ENCODE peak calls at places on chromosomes 4 and X, in eight cellular contexts. N is MM.1S, W is neural progenitor cell, U is GM23248, F is OCI-LY7, X is hepatocyte, S is HCT116, Z is PC-3. L is an unnamed sample.

GRCh38 chr4:113222006-113222405 is 172.6 kb downstream of the ANK2 start:
- DNase-seq in N (no peak), W (no peak), U (peak; percentile 60), F (no peak), X (no peak), S (no peak), Z (no peak), L (no peak)

GRCh38 chr4:42656986-42657792 is at the start of gene ATP8A1:
- DNase-seq in N (peak; percentile 94), W (peak; percentile 97), U (peak; percentile 95), F (peak; percentile 95), X (peak; percentile 97), S (peak; percentile 51), Z (peak; percentile 84), L (peak; percentile 97)

GRCh38 chr4:144732584-144733130 is 86.7 kb downstream of the HHIP start:
- DNase-seq in N (no peak), W (no peak), U (peak; percentile 20), F (no peak), X (no peak), S (no peak), Z (peak; percentile 65), L (no peak)

GRCh38 chrX:68403522-68403921 is 29.8 kb downstream of the OPHN1 start:
- DNase-seq in N (no peak), W (no peak), U (no peak), F (no peak), X (no peak), S (no peak), Z (no peak), L (no peak)

GRCh38 chrX:115894087-115894486 is 276.5 kb upstream of the AGTR2 start:
- DNase-seq in N (peak; percentile 39), W (peak; percentile 13), U (no peak), F (no peak), X (no peak), S (peak; percentile 2), Z (peak; percentile 65), L (no peak)

GRCh38 chrX:14356401-14356800 is 172.9 kb upstream of the GLRA2 start:
- DNase-seq in N (no peak), W (no peak), U (peak; percentile 81), F (no peak), X (no peak), S (no peak), Z (peak; percentile 50), L (no peak)

GRCh38 chrX:69060631-69061408 is 104.4 kb downstream of the PJA1 start:
- DNase-seq in N (no peak), W (peak; percentile 37), U (peak; percentile 30), F (no peak), X (peak; percentile 37), S (peak; percentile 3), Z (peak; percentile 61), L (peak; percentile 48)

GRCh38 chr4:145299380-145300076 is 119.1 kb upstream of the OTUD4 start:
- DNase-seq in N (peak; percentile 83), W (no peak), U (peak; percentile 98), F (peak; percentile 80), X (no peak), S (peak; percentile 56), Z (peak; percentile 93), L (no peak)

GRCh38 chr4:41129128-41129754 is 85.1 kb downstream of the APBB2 start:
- DNase-seq in N (no peak), W (no peak), U (no peak), F (no peak), X (no peak), S (no peak), Z (no peak), L (no peak)

GRCh38 chr4:33162122-33162521 is 2442.0 kb downstream of the PCDH7 start:
- DNase-seq in N (no peak), W (no peak), U (peak; percentile 18), F (no peak), X (no peak), S (no peak), Z (no peak), L (no peak)

GRCh38 chrX:76220856-76221255 is 48.0 kb downstream of the PBDC1 start:
- DNase-seq in N (no peak), W (no peak), U (no peak), F (no peak), X (no peak), S (no peak), Z (no peak), L (no peak)

GRCh38 chr4:157184300-157184699 is 36.2 kb upstream of the GRIA2 start:
- DNase-seq in N (no peak), W (no peak), U (no peak), F (no peak), X (no peak), S (no peak), Z (no peak), L (no peak)

GRCh38 chr4:158949094-158949493 is 153.8 kb upstream of the RAPGEF2 start:
- DNase-seq in N (peak; percentile 66), W (no peak), U (peak; percentile 56), F (no peak), X (no peak), S (no peak), Z (peak; percentile 35), L (no peak)

GRCh38 chrX:154490021-154490413 is 412 bp downstream of the SLC10A3 start:
- DNase-seq in N (peak; percentile 43), W (no peak), U (peak; percentile 66), F (peak; percentile 52), X (peak; percentile 45), S (no peak), Z (peak; percentile 38), L (peak; percentile 25)

GRCh38 chr4:54556587-54556986 is 101.2 kb upstream of the KIT start:
- DNase-seq in N (no peak), W (no peak), U (no peak), F (no peak), X (no peak), S (no peak), Z (no peak), L (no peak)

GRCh38 chr4:57320880-57321279 is 210.7 kb upstream of the IGFBP7 start:
- DNase-seq in N (no peak), W (no peak), U (no peak), F (no peak), X (no peak), S (no peak), Z (no peak), L (no peak)

GRCh38 chrX:9482837-9483236 is 18.0 kb downstream of the TBL1X start:
- DNase-seq in N (no peak), W (no peak), U (no peak), F (peak; percentile 34), X (no peak), S (no peak), Z (no peak), L (no peak)

GRCh38 chr4:23922535-23923115 is 32.8 kb upstream of the PPARGC1A start:
- DNase-seq in N (no peak), W (peak; percentile 31), U (no peak), F (no peak), X (no peak), S (no peak), Z (no peak), L (no peak)

GRCh38 chr4:6180841-6181631 is 19.3 kb downstream of the JAKMIP1 start:
- DNase-seq in N (peak; percentile 85), W (no peak), U (no peak), F (peak; percentile 26), X (no peak), S (no peak), Z (no peak), L (no peak)
- H3K4me3 ChIP-seq in N (no peak overlapping the region), W (no peak overlapping the region), U (no peak overlapping the region), F (no peak overlapping the region), X (no peak overlapping the region), S (no peak overlapping the region), Z (no peak overlapping the region), L (no peak overlapping the region)

DNA sequence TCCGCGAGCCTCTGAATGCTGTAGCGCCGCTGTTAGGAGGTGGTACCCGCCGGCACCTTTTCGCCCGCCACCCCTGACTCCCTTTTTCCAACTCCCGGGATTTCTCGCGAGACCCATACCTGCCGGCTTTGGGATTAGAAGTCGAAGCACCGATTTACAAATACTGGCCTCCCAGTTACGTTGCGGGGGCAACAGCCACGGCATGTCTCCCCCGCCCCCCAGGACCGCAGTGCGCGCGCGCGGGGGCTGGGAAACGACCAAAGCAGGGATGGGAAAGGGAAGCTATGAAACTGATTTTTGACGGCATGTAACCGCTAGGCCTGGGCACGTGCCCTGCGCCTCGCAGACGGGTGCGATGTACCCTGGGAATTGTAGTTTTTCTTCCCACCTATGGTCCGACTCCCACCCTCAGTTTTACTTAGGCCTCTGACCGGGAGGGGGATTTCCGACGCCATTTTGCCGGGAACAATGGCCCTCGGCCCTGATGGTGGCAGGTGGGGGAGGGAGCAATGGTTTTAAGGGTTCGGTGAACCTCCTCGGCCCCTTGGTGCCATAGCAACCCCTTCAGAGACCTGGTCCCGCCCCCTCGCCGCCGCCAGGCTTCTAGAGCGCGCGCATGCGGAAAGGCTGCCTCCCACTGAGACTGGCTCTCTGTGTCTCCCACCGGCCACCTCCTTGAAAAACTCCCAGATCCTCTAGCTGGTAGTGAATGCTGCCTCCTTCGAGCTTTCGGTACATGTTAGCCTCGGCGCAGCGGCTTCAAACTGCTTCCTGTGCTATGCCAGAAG is 772 bp upstream of the WNK3 start:
- DNase-seq in N (no peak), W (peak; percentile 96), U (peak; percentile 35), F (no peak), X (peak; percentile 84), S (no peak), Z (no peak), L (peak; percentile 92)
- TF ChIP-seq EZH2phosphoT487 in N (no peak), W (no peak), U (no peak), F (no peak), X (no peak), S (no peak), Z (no peak), L (no peak)

DNA sequence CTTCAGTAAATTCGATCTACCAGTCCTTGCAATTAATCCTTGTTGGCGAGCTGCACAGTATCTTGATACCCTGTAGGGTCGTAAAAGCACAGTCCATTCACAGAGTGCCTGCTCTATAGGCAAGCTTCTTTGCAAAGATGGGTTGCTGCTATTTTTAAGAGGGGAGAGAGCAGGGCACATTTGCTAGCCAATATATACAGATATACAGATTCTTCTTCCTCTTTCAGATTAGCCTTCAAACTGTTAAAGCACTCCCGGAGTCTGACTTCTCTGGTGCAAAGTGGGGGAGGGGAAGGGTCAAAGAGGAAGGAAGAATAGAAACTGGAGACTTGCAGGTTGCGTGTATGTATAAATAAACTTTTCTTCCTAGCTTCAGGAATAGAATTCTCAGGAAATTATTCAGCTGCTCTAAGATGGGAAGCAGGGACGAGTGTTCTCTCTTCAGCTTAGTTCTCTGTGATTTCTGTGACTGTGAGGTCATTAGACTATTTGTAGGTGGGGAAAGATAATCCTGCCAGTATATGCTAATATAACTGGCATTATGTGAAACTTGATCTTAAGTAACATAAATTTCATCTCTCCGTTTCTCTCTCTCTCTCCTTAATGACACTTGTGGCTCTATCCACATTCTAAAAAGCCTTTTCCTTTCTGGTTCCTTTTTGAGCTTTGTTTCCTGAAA is at the start of gene CYSLTR1:
- DNase-seq in N (peak; percentile 61), W (peak; percentile 1), U (no peak), F (peak; percentile 60), X (no peak), S (no peak), Z (no peak), L (peak; percentile 3)
- H3K4me3 ChIP-seq in N (peak within 1 kb of the TSS; percentile 61), W (no peak within 1 kb of the TSS), U (no peak within 1 kb of the TSS), F (peak within 1 kb of the TSS; percentile 66), X (no peak within 1 kb of the TSS), S (no peak within 1 kb of the TSS), Z (no peak within 1 kb of the TSS), L (no peak within 1 kb of the TSS)

DNA sequence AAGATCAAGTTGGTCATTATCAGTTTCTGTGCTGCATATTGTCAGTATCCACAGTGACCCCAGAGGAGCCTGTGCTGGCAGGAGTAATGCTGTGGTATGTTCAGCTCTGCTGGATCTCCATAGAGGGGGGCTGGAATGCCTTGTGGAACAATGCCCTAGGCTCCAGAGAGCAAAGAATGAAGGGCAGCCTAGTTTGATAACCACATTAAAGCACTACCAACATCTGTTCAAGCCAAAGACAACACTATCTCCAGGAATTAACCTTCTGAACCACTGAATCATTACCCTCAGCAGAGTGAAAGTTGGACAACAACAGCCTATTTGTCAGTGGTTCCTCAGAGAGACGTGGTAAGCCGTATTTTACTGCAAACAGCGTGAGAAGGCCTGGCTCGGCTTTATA is 192.3 kb upstream of the CXorf66 start:
- DNase-seq in N (no peak), W (peak; percentile 59), U (no peak), F (no peak), X (no peak), S (no peak), Z (peak; percentile 2), L (peak; percentile 5)
- TF ChIP-seq EZH2phosphoT487 in N (no peak), W (no peak), U (no peak), F (no peak), X (no peak), S (no peak), Z (no peak), L (no peak)

L was measured in GM23338.